ENCODE peak calls at places on chromosomes 6 and 20, in ten cellular contexts. H is RPMI7951; E is adrenal gland; W is posterior vena cava; Z is frontal cortex; N is iris pigment epithelial cell; M is activated CD4-positive, alpha-beta memory T cell treated with anti-CD3 and anti-CD28 coated beads, Interleukin-2, amount 10 ng/mL, durations not matched to agents 7 days and 5 days; B is effector CD4-positive, alpha-beta T cell; U is stimulated activated CD4-positive, alpha-beta T cell treated with anti-CD3 and anti-CD28 coated beads, Interleukin-12 subunit alpha, Interleukin-12 subunit beta, amount 100 ng/mL, for 4 hours; P is keratinocyte. X is an unnamed sample.

GRCh38 chr6:154567695-154568220 is 57.3 kb upstream of the CNKSR3 start:
- DNase-seq in H (no peak), E (no peak), W (no peak), Z (no peak), N (no peak), M (no peak), B (no peak), U (no peak), P (no peak), X (no peak)

GRCh38 chr6:92864966-92865555 is 554.3 kb downstream of the EPHA7 start:
- DNase-seq in H (no peak), E (no peak), W (no peak), Z (no peak), N (no peak), M (no peak), B (no peak), U (no peak), P (no peak), X (no peak)

GRCh38 chr6:35703554-35703953 is 14.8 kb upstream of the FKBP5 start:
- DNase-seq in H (no peak), E (no peak), W (no peak), Z (no peak), N (no peak), M (no peak), B (no peak), U (no peak), P (no peak), X (no peak)

GRCh38 chr6:151763303-151763702 is 44.2 kb upstream of the ESR1 start:
- DNase-seq in H (peak; percentile 40), E (no peak), W (no peak), Z (no peak), N (peak; percentile 45), M (no peak), B (no peak), U (no peak), P (peak; percentile 46), X (no peak)

GRCh38 chr20:51128198-51128597 is 105.3 kb upstream of the KCNG1 start:
- DNase-seq in H (peak; percentile 83), E (no peak), W (no peak), Z (no peak), N (peak; percentile 99), M (peak; percentile 25), B (no peak), U (no peak), P (peak; percentile 30), X (peak; percentile 66)

GRCh38 chr6:11497881-11498280 is 39.7 kb upstream of the TMEM170B start:
- DNase-seq in H (no peak), E (no peak), W (no peak), Z (no peak), N (no peak), M (no peak), B (no peak), U (no peak), P (no peak), X (peak; percentile 27)

GRCh38 chr6:34027445-34027936 is 118.4 kb downstream of the GRM4 start:
- DNase-seq in H (peak; percentile 15), E (peak; percentile 41), W (peak; percentile 79), Z (peak; percentile 55), N (peak; percentile 24), M (peak; percentile 70), B (peak; percentile 63), U (peak; percentile 71), P (no peak), X (no peak)

GRCh38 chr20:52749020-52749419 is 223.1 kb upstream of the TSHZ2 start:
- DNase-seq in H (no peak), E (no peak), W (no peak), Z (no peak), N (no peak), M (no peak), B (no peak), U (no peak), P (no peak), X (no peak)

GRCh38 chr6:90472716-90473115 is 114.2 kb downstream of the MAP3K7 start:
- DNase-seq in H (no peak), E (no peak), W (no peak), Z (no peak), N (no peak), M (peak; percentile 75), B (no peak), U (no peak), P (no peak), X (no peak)

GRCh38 chr6:108755257-108756240 is 92.7 kb upstream of the ARMC2 start:
- DNase-seq in H (peak; percentile 17), E (no peak), W (no peak), Z (no peak), N (peak; percentile 24), M (no peak), B (no peak), U (no peak), P (no peak), X (no peak)

GRCh38 chr6:34986845-34987246 is 97.8 kb downstream of the ANKS1A start:
- DNase-seq in H (peak; percentile 70), E (peak; percentile 67), W (peak; percentile 85), Z (peak; percentile 37), N (peak; percentile 86), M (peak; percentile 71), B (peak; percentile 41), U (peak; percentile 47), P (peak; percentile 15), X (peak; percentile 16)

GRCh38 chr6:90284236-90284744 is 12.4 kb downstream of the BACH2 start:
- DNase-seq in H (peak; percentile 93), E (peak; percentile 63), W (no peak), Z (no peak), N (peak; percentile 98), M (peak; percentile 52), B (no peak), U (no peak), P (no peak), X (peak; percentile 73)

X was measured in epithelial cell of prostate.